ENCODE peak calls at places on chromosome 16, in six cellular contexts. L is suprapubic skin; Y is stimulated activated CD4-positive, alpha-beta T cell treated with anti-CD3 and anti-CD28 coated beads, TNF-alpha, amount 100 ng/mL, for 48 hours; I is activated naive CD4-positive, alpha-beta T cell treated with anti-CD3 and anti-CD28 coated beads, Interleukin-2, amount 10 ng/mL, durations not matched to agents 7 days and 5 days; C is left colon; A is GM23248. X is an unnamed sample.

GRCh38 chr16:11836653-11837244 is 14.6 kb downstream of the RSL1D1 start:
- DNase-seq in Y (no peak), L (peak; percentile 15), C (no peak), A (peak; percentile 83), I (no peak), X (peak; percentile 60)

GRCh38 chr16:3170440-3171180 is 17.4 kb upstream of the OR1F1 start:
- DNase-seq in I (peak; percentile 42), C (no peak), Y (no peak), L (no peak), A (peak; percentile 38), X (no peak)

GRCh38 chr16:1183235-1183907 is 30.5 kb downstream of the CACNA1H start:
- DNase-seq in Y (no peak), C (peak; percentile 71), L (no peak), A (peak; percentile 72), I (no peak), X (no peak)

GRCh38 chr16:80844368-80844767 is 40.0 kb upstream of the CDYL2 start:
- DNase-seq in L (no peak), I (no peak), C (no peak), Y (no peak), A (no peak), X (no peak)

GRCh38 chr16:78684040-78684611 is 584.7 kb downstream of the WWOX start:
- DNase-seq in C (peak; percentile 27), L (peak; percentile 87), Y (no peak), I (no peak), A (peak; percentile 95), X (no peak)

GRCh38 chr16:67516296-67517177 is 12.1 kb upstream of the RIPOR1 start:
- DNase-seq in C (no peak), Y (no peak), L (no peak), I (no peak), A (peak; percentile 73), X (peak; percentile 21)

GRCh38 chr16:67277999-67278772 is 1.1 kb upstream of the PLEKHG4 start:
- DNase-seq in I (no peak), Y (no peak), C (no peak), A (peak; percentile 93), L (no peak), X (peak; percentile 49)

GRCh38 chr16:73050115-73051099 is 2.5 kb upstream of the ZFHX3 start:
- DNase-seq in L (no peak), I (no peak), Y (no peak), C (no peak), A (no peak), X (no peak)

GRCh38 chr16:67704110-67704509 is 15.0 kb downstream of the GFOD2 start:
- DNase-seq in C (no peak), Y (no peak), L (no peak), I (no peak), A (no peak), X (no peak)

GRCh38 chr16:22052985-22053384 is 39.4 kb upstream of the VWA3A start:
- DNase-seq in I (no peak), Y (no peak), L (no peak), C (no peak), A (no peak), X (no peak)